ENCODE peak calls at places on chromosome 6, in six cellular contexts. D is GM12878; F is heart right ventricle; K is K562; S is CD8-positive, alpha-beta T cell; C is thyroid gland. G is an unnamed sample. For H3K36me3, the result is how much of the 10 kb centered on the place peaks cover.

GRCh38 chr6:97304701-97305100 is 21.7 kb upstream of the MMS22L start:
- DNase-seq in D (no peak), F (no peak), K (no peak), S (no peak), C (no peak), G (no peak)

GRCh38 chr6:126337323-126337722 is 2.6 kb upstream of the CENPW start:
- DNase-seq in D (no peak), F (no peak), K (no peak), S (no peak), C (no peak), G (no peak)

GRCh38 chr6:28357036-28357435 is 7.3 kb downstream of the ZKSCAN3 start:
- DNase-seq in D (no peak), F (no peak), K (no peak), S (no peak), C (no peak), G (no peak)

GRCh38 chr6:7706269-7706668 is 19.6 kb upstream of the BMP6 start:
- DNase-seq in D (no peak), F (no peak), K (no peak), S (no peak), C (no peak), G (no peak)

GRCh38 chr6:85062884-85063283 is 298.5 kb upstream of the TBX18 start:
- DNase-seq in D (no peak), F (no peak), K (no peak), S (no peak), C (no peak), G (no peak)

GRCh38 chr6:13391537-13391936 is 63.2 kb upstream of the TBC1D7 start:
- DNase-seq in D (no peak), F (no peak), K (no peak), S (no peak), C (no peak), G (no peak)

GRCh38 chr6:11161031-11161966 is 49.8 kb upstream of the ERVFRD-1 start:
- DNase-seq in D (no peak), F (no peak), K (no peak), S (no peak), C (no peak), G (no peak)

GRCh38 chr6:152136449-152136825 is 329.0 kb downstream of the ESR1 start:
- DNase-seq in D (no peak), F (no peak), K (no peak), S (no peak), C (peak), G (no peak)

GRCh38 chr6:149904661-149905370 is 6.9 kb upstream of the RAET1E start:
- DNase-seq in D (no peak), F (no peak), K (no peak), S (no peak), C (no peak), G (peak)

DNA sequence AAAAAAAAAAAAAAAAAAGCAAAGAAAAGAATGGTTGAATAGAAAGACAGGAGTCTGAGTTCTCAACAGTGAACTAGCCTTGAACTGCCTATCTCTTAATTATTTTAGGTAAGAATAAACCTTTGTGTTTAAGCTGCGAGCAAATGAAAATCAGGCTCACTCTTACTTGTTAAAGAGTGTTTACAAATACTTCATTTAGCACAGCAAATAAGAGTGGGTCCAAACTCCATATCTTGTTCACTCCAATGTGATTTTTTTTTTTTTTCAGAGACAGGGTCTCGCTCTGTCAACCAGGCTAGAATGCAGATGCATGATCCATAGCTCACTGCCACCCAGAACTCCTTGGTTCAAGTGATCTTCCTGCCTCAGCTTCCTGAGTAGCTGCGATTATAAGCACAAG is 11.9 kb downstream of the MCM9 start:
- DNase-seq in D (no peak), F (no peak), K (no peak), S (no peak), C (no peak), G (no peak)
- H3K36me3 ChIP-seq in D (under half), F (half or more), K (half or more), S (under half), C (under half), G (under half)

GRCh38 chr6:44478591-44479254 is 91.2 kb downstream of the CDC5L start:
- DNase-seq in D (no peak), F (no peak), K (no peak), S (no peak), C (peak), G (no peak)
- H3K27ac ChIP-seq in D (no peak), F (no peak), K (no peak), S (no peak), C (peak), G (no peak)

GRCh38 chr6:15602144-15602543 is 60.7 kb downstream of the DTNBP1 start:
- DNase-seq in D (no peak), F (no peak), K (peak), S (peak), C (peak), G (no peak)
- H3K36me3 ChIP-seq in D (under half), F (under half), K (under half), S (under half), C (under half), G (under half)

GRCh38 chr6:113103618-113104390 is 753.3 kb upstream of the MARCKS start:
- DNase-seq in D (no peak), F (no peak), K (no peak), S (no peak), C (no peak), G (no peak)
- H3K27ac ChIP-seq in D (no peak), F (no peak), K (no peak), S (no peak), C (no peak), G (no peak)

DNA sequence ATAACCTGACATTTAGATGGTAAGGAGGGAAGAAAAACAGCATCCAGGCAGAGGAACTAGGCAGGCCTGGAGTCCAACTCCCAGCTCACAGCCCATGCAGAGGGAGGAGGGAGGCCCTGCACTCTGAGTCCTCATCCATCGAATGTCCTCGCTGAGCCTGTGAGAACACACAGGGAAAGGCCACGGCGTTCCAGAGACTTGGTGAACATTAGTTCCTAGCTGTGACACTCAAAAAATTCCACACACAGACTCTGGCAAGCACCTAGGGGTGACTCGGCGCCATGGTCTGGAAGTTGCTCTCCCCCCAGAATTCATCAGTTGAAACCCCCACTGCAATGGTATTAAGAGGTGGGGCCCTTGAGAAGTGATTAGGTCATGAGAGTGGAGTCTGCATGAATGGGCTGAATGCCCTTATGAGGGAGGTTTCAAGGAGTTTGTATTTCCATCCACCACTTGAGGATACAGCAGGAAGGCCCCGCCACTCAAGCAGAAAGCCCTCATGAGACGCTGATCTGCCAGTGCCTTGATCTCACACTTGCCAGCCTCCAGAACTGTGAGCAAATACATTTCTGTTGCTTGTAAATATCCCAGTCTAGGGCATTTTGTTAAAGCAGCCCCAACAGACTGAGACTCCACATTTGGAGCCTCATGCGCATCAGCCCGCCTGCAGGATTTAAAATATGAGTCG is 73.9 kb downstream of the WDR27 start:
- DNase-seq in D (no peak), F (no peak), K (no peak), S (no peak), C (peak), G (no peak)
- H3K36me3 ChIP-seq in D (under half), F (under half), K (under half), S (under half), C (under half), G (under half)

GRCh38 chr6:31661867-31662723 is 1.5 kb upstream of the C6orf47 start:
- DNase-seq in D (no peak), F (no peak), K (no peak), S (no peak), C (no peak), G (no peak)
- H3K27ac ChIP-seq in D (peak), F (no peak), K (peak), S (no peak), C (no peak), G (no peak)

DNA sequence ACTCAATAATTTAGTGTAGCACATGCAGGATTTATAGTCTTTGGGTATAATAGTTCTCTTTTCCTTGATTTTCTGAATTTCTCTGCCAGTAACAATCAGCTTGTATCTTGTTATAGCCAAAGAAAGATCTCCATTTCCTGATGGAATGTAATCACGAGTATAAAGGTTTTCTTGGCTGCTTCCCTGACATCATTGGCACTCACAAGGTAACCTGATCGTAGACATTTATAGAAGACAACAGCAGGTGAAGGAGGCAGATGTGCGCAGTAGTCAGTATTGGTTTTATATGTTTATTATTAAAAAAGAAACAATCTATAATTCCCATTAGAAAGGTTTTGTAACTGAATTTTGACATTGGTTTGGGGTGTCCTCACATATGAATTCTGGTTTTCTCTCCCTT is 44.3 kb upstream of the SYNJ2 start:
- DNase-seq in D (no peak), F (no peak), K (no peak), S (no peak), C (no peak), G (no peak)
- H3K36me3 ChIP-seq in D (under half), F (half or more), K (half or more), S (under half), C (half or more), G (under half)